ENCODE peak calls at places on chromosome 3, in five cellular contexts. A, Y, C, X and S are unnamed samples.

GRCh38 chr3:17589888-17590287 is 152.5 kb downstream of the TBC1D5 start:
- DNase-seq in X (no peak), Y (no peak), A (no peak), C (no peak), S (no peak)

GRCh38 chr3:60651799-60652198 is 599.5 kb downstream of the FHIT start:
- DNase-seq in C (no peak), Y (no peak), X (no peak), A (no peak), S (no peak)

GRCh38 chr3:53795176-53795575 is 51.0 kb downstream of the CHDH start:
- DNase-seq in X (no peak), C (no peak), A (no peak), Y (no peak), S (no peak)

GRCh38 chr3:85710490-85710889 is 751.7 kb downstream of the CADM2 start:
- DNase-seq in X (no peak), Y (no peak), C (no peak), A (no peak), S (no peak)

GRCh38 chr3:125381743-125382142 is 6.6 kb upstream of the ZNF148 start:
- DNase-seq in X (no peak), A (peak), Y (no peak), C (no peak), S (no peak)

GRCh38 chr3:1448443-1448842 is 355.6 kb downstream of the CNTN6 start:
- DNase-seq in Y (no peak), A (no peak), X (no peak), C (no peak), S (no peak)

GRCh38 chr3:162719684-162720341 is 1223.2 kb downstream of the OTOL1 start:
- DNase-seq in A (no peak), C (no peak), X (no peak), Y (peak), S (no peak)

GRCh38 chr3:146781059-146781458 is 175.9 kb upstream of the PLSCR5 start:
- DNase-seq in A (no peak), C (no peak), X (no peak), Y (no peak), S (no peak)

GRCh38 chr3:56753206-56753605 is 48.5 kb downstream of the ARHGEF3 start:
- DNase-seq in A (no peak), C (no peak), Y (peak), X (peak), S (no peak)

GRCh38 chr3:71315431-71315830 is 268.1 kb downstream of the FOXP1 start:
- DNase-seq in Y (no peak), A (no peak), X (no peak), C (no peak), S (no peak)

GRCh38 chr3:61877359-61877770 is 316.0 kb downstream of the PTPRG start:
- DNase-seq in C (no peak), A (no peak), X (peak), Y (peak), S (no peak)

GRCh38 chr3:169240786-169241486 is 422.6 kb downstream of the MECOM start:
- DNase-seq in C (no peak), X (no peak), Y (no peak), A (peak), S (no peak)

GRCh38 chr3:188296761-188297689 is 143.1 kb downstream of the LPP start:
- DNase-seq in C (no peak), Y (peak), A (peak), X (no peak), S (no peak)

GRCh38 chr3:149454746-149455145 is 19.8 kb upstream of the TM4SF4 start:
- DNase-seq in Y (peak), C (no peak), A (no peak), X (no peak), S (no peak)

GRCh38 chr3:163952499-163952898 is 1125.8 kb downstream of the SI start:
- DNase-seq in C (no peak), X (no peak), Y (no peak), A (no peak), S (no peak)

GRCh38 chr3:41338276-41338675 is 139.0 kb downstream of the CTNNB1 start:
- DNase-seq in C (no peak), Y (no peak), X (no peak), A (no peak), S (no peak)

GRCh38 chr3:123071146-123071545 is 4.3 kb downstream of the PDIA5 start:
- DNase-seq in X (no peak), A (no peak), Y (no peak), C (no peak), S (no peak)

GRCh38 chr3:55790596-55791350 is 303.7 kb upstream of the WNT5A start:
- DNase-seq in C (no peak), A (no peak), Y (no peak), X (no peak), S (no peak)

GRCh38 chr3:186983372-186984058 is 53.2 kb downstream of the ST6GAL1 start:
- DNase-seq in A (no peak), Y (no peak), C (no peak), X (no peak), S (no peak)

GRCh38 chr3:32399030-32399620 is 7.5 kb downstream of the CMTM7 start:
- DNase-seq in C (no peak), A (peak), X (peak), Y (no peak), S (no peak)

GRCh38 chr3:123346041-123346440 is 102.8 kb downstream of the ADCY5 start:
- DNase-seq in Y (no peak), X (no peak), A (no peak), C (no peak), S (peak)

GRCh38 chr3:51706021-51706485 is 815 bp upstream of the GRM2 start:
- DNase-seq in X (no peak), Y (no peak), C (no peak), A (no peak), S (peak)

GRCh38 chr3:160804762-160805161 is 48.7 kb downstream of the PPM1L start:
- DNase-seq in A (no peak), C (peak), X (no peak), Y (no peak), S (no peak)

GRCh38 chr3:20622304-20622703 is 436.3 kb upstream of the SGO1 start:
- DNase-seq in X (no peak), A (no peak), Y (peak), C (no peak), S (no peak)

GRCh38 chr3:106083207-106083606 is 214.4 kb upstream of the CBLB start:
- DNase-seq in A (no peak), X (no peak), C (no peak), Y (no peak), S (no peak)